ENCODE peak calls at places on chromosome 10, in nine cellular contexts. N is spleen, K is neural progenitor cell, X is lung, V is retinal pigment epithelial cell, R is fibroblast of pulmonary artery, W is gastrocnemius medialis, Y is heart right ventricle, H is GM12865. F is an unnamed sample.

GRCh38 chr10:93711891-93712290 is 9.5 kb upstream of the FRA10AC1 start:
- DNase-seq in N (no peak), K (no peak), X (no peak), V (no peak), R (peak; percentile 4), W (no peak), Y (no peak), H (no peak), F (no peak)

GRCh38 chr10:69820817-69821216 is 19.1 kb downstream of the COL13A1 start:
- DNase-seq in N (no peak), K (no peak), X (no peak), V (no peak), R (no peak), W (no peak), Y (no peak), H (no peak), F (no peak)

GRCh38 chr10:130747946-130748345 is 563.6 kb downstream of the TCERG1L start:
- DNase-seq in N (peak; percentile 55), K (no peak), X (no peak), V (no peak), R (no peak), W (no peak), Y (no peak), H (no peak), F (no peak)

GRCh38 chr10:94053639-94053932 is 59.9 kb downstream of the PLCE1 start:
- DNase-seq in N (no peak), K (no peak), X (no peak), V (no peak), R (no peak), W (no peak), Y (no peak), H (no peak), F (no peak)

GRCh38 chr10:56109454-56109853 is 251.6 kb downstream of the ZWINT start:
- DNase-seq in N (peak; percentile 39), K (no peak), X (no peak), V (no peak), R (no peak), W (no peak), Y (no peak), H (no peak), F (no peak)

GRCh38 chr10:90007226-90007625 is 305.8 kb downstream of the KIF20B start:
- DNase-seq in N (no peak), K (no peak), X (no peak), V (peak; percentile 46), R (no peak), W (no peak), Y (no peak), H (no peak), F (peak; percentile 71)

GRCh38 chr10:77505431-77506334 is 131.9 kb downstream of the KCNMA1 start:
- DNase-seq in N (no peak), K (no peak), X (no peak), V (no peak), R (peak; percentile 64), W (no peak), Y (no peak), H (no peak), F (peak; percentile 66)

GRCh38 chr10:49115015-49115795 is at the start of gene VSTM4:
- DNase-seq in N (no peak), K (peak; percentile 82), X (peak; percentile 39), V (no peak), R (peak; percentile 39), W (no peak), Y (peak; percentile 41), H (no peak), F (no peak)

GRCh38 chr10:119701861-119702260 is 24.0 kb upstream of the INPP5F start:
- DNase-seq in N (no peak), K (no peak), X (no peak), V (peak; percentile 84), R (peak; percentile 38), W (no peak), Y (no peak), H (no peak), F (peak; percentile 48)

GRCh38 chr10:4431114-4431862 is 394.7 kb upstream of the AKR1E2 start:
- DNase-seq in N (no peak), K (no peak), X (no peak), V (peak; percentile 91), R (peak; percentile 23), W (no peak), Y (no peak), H (no peak), F (peak; percentile 17)

GRCh38 chr10:34866848-34867247 is 51.8 kb upstream of the PARD3 start:
- DNase-seq in N (no peak), K (peak; percentile 23), X (no peak), V (no peak), R (no peak), W (no peak), Y (no peak), H (peak; percentile 16), F (peak; percentile 5)

GRCh38 chr10:60140681-60141632 is 234.6 kb upstream of the CCDC6 start:
- DNase-seq in N (no peak), K (peak; percentile 79), X (no peak), V (peak; percentile 71), R (peak; percentile 51), W (peak; percentile 70), Y (peak; percentile 34), H (no peak), F (peak; percentile 59)

GRCh38 chr10:82378146-82378545 is 503.2 kb downstream of the NRG3 start:
- DNase-seq in N (no peak), K (no peak), X (peak; percentile 56), V (peak; percentile 72), R (peak; percentile 91), W (peak; percentile 15), Y (peak; percentile 43), H (no peak), F (peak; percentile 87)

GRCh38 chr10:24962998-24963397 is 10.6 kb upstream of the PRTFDC1 start:
- DNase-seq in N (no peak), K (no peak), X (no peak), V (peak; percentile 25), R (peak; percentile 29), W (no peak), Y (no peak), H (no peak), F (peak; percentile 91)

GRCh38 chr10:114662651-114663217 is 4.7 kb upstream of the ABLIM1 start:
- DNase-seq in N (no peak), K (peak; percentile 24), X (no peak), V (no peak), R (no peak), W (no peak), Y (no peak), H (no peak), F (no peak)

GRCh38 chr10:43262043-43262901 is 4.6 kb downstream of the RASGEF1A start:
- DNase-seq in N (peak; percentile 67), K (peak; percentile 93), X (no peak), V (no peak), R (no peak), W (no peak), Y (no peak), H (no peak), F (no peak)

GRCh38 chr10:120948889-120949382 is 97.8 kb downstream of the WDR11 start:
- DNase-seq in N (peak; percentile 83), K (peak; percentile 92), X (no peak), V (no peak), R (peak; percentile 71), W (no peak), Y (peak; percentile 49), H (peak; percentile 65), F (peak; percentile 73)

GRCh38 chr10:6114758-6115410 is 26.1 kb downstream of the RBM17 start:
- DNase-seq in N (no peak), K (no peak), X (no peak), V (peak; percentile 63), R (peak; percentile 85), W (peak; percentile 49), Y (peak; percentile 32), H (peak; percentile 58), F (peak; percentile 49)

GRCh38 chr10:102120987-102121738 is 995 bp upstream of the LDB1 start:
- DNase-seq in N (peak; percentile 84), K (peak; percentile 89), X (peak; percentile 65), V (no peak), R (peak; percentile 86), W (peak; percentile 49), Y (peak; percentile 81), H (no peak), F (no peak)

GRCh38 chr10:129710510-129710847 is 243.4 kb downstream of the MGMT start:
- DNase-seq in N (no peak), K (no peak), X (no peak), V (no peak), R (no peak), W (no peak), Y (no peak), H (no peak), F (no peak)

GRCh38 chr10:133009218-133009954 is 67.0 kb upstream of the CFAP46 start:
- DNase-seq in N (peak; percentile 90), K (no peak), X (peak; percentile 90), V (no peak), R (no peak), W (peak; percentile 61), Y (peak; percentile 69), H (no peak), F (no peak)

GRCh38 chr10:132637477-132638129 is 100.0 kb downstream of the INPP5A start:
- DNase-seq in N (peak; percentile 61), K (peak; percentile 51), X (no peak), V (peak; percentile 8), R (peak; percentile 79), W (peak; percentile 12), Y (no peak), H (peak; percentile 59), F (peak; percentile 63)

GRCh38 chr10:79137826-79138225 is 69.1 kb downstream of the ZMIZ1 start:
- DNase-seq in N (peak; percentile 87), K (no peak), X (no peak), V (no peak), R (no peak), W (peak; percentile 70), Y (no peak), H (peak; percentile 75), F (no peak)

GRCh38 chr10:11285171-11285570 is 267.5 kb downstream of the CELF2 start:
- DNase-seq in N (no peak), K (peak; percentile 5), X (no peak), V (no peak), R (no peak), W (no peak), Y (no peak), H (no peak), F (peak; percentile 4)
- TF ChIP-seq CTCF in N (no peak), K (peak; percentile 29), X (no peak), V (peak; percentile 50), R (no peak), W (no peak), Y (no peak), H (no peak), F (no peak)

GRCh38 chr10:106175760-106176377 is 988.6 kb downstream of the SORCS1 start:
- DNase-seq in N (no peak), K (no peak), X (no peak), V (no peak), R (peak; percentile 65), W (no peak), Y (no peak), H (peak; percentile 5), F (peak; percentile 50)
- TF ChIP-seq CTCF in N (no peak), K (peak; percentile 75), X (no peak), V (peak; percentile 65), R (peak; percentile 68), W (no peak), Y (peak; percentile 58), H (peak; percentile 23), F (peak; percentile 60)

GRCh38 chr10:103593022-103593570 is 99.6 kb downstream of the NEURL1 start:
- DNase-seq in N (no peak), K (no peak), X (no peak), V (no peak), R (no peak), W (no peak), Y (no peak), H (no peak), F (no peak)
- TF ChIP-seq CTCF in N (no peak), K (no peak), X (no peak), V (no peak), R (no peak), W (no peak), Y (no peak), H (no peak), F (no peak)

GRCh38 chr10:58341422-58341821 is 6.6 kb downstream of the UBE2D1 start:
- DNase-seq in N (no peak), K (no peak), X (no peak), V (no peak), R (no peak), W (no peak), Y (no peak), H (no peak), F (no peak)
- TF ChIP-seq CTCF in N (no peak), K (no peak), X (no peak), V (no peak), R (no peak), W (no peak), Y (no peak), H (no peak), F (no peak)

F was measured in MCF 10A.